ENCODE peak calls at places on chromosome 10, in six cellular contexts. V is HS-5, O is GM10248, W is natural killer cell, P is HT1080, J is tibial nerve. Z is an unnamed sample.
A peak's percentile ranks its signal among the peaks of the same experiment; 100 is the strongest.

GRCh38 chr10:35433851-35434426 is 97.6 kb downstream of the CCNY start:
- DNase-seq in V (no peak), O (no peak), W (no peak), P (no peak), J (no peak), Z (no peak)

GRCh38 chr10:70052462-70053211 is at the start of gene MACROH2A2:
- DNase-seq in V (no peak), O (no peak), W (no peak), P (peak; percentile 4), J (peak; percentile 17), Z (no peak)

GRCh38 chr10:79246209-79246581 is 101.1 kb upstream of the PPIF start:
- DNase-seq in V (no peak), O (no peak), W (no peak), P (no peak), J (peak; percentile 33), Z (no peak)

GRCh38 chr10:23437987-23438546 is 808 bp upstream of the OTUD1 start:
- DNase-seq in V (no peak), O (no peak), W (no peak), P (no peak), J (no peak), Z (no peak)

GRCh38 chr10:101145750-101146391 is 14.8 kb downstream of the TLX1 start:
- DNase-seq in V (no peak), O (no peak), W (no peak), P (no peak), J (no peak), Z (no peak)

GRCh38 chr10:99869581-99869980 is 87.1 kb downstream of the ABCC2 start:
- DNase-seq in V (no peak), O (no peak), W (no peak), P (no peak), J (no peak), Z (no peak)

GRCh38 chr10:60086862-60087261 is 180.5 kb upstream of the CCDC6 start:
- DNase-seq in V (no peak), O (peak; percentile 35), W (no peak), P (no peak), J (no peak), Z (no peak)

GRCh38 chr10:3889961-3890522 is 105.0 kb upstream of the KLF6 start:
- DNase-seq in V (peak; percentile 54), O (no peak), W (no peak), P (peak; percentile 84), J (no peak), Z (no peak)

GRCh38 chr10:97737770-97738265 is 890 bp downstream of the ZFYVE27 start:
- DNase-seq in V (no peak), O (peak; percentile 40), W (no peak), P (no peak), J (no peak), Z (no peak)

GRCh38 chr10:60820093-60820769 is 42.0 kb downstream of the CDK1 start:
- DNase-seq in V (no peak), O (no peak), W (no peak), P (no peak), J (no peak), Z (no peak)

GRCh38 chr10:75211007-75211735 is 575 bp downstream of the VDAC2 start:
- DNase-seq in V (no peak), O (no peak), W (no peak), P (no peak), J (no peak), Z (no peak)

GRCh38 chr10:53898532-53898931 is 902.5 kb downstream of the PCDH15 start:
- DNase-seq in V (no peak), O (no peak), W (no peak), P (no peak), J (no peak), Z (no peak)

GRCh38 chr10:22931948-22932347 is 4.1 kb downstream of the ARMC3 start:
- DNase-seq in V (no peak), O (no peak), W (no peak), P (peak; percentile 8), J (no peak), Z (no peak)

GRCh38 chr10:3099291-3100092 is 32.1 kb downstream of the PFKP start:
- DNase-seq in V (no peak), O (no peak), W (no peak), P (peak; percentile 29), J (no peak), Z (no peak)